ENCODE peak calls at places on chromosomes 1 and 21, in four cellular contexts. J is WTC11, Y is SK-N-SH, Z is HepG2. C is an unnamed sample.

GRCh38 chr21:16587141-16587570 is 857.4 kb downstream of the USP25 start:
- DNase-seq in J (no peak), Y (peak; percentile 48), Z (peak; percentile 38), C (no peak)

GRCh38 chr1:85344256-85344694 is 67.8 kb upstream of the BCL10 start:
- DNase-seq in J (peak; percentile 71), Y (peak; percentile 42), Z (peak; percentile 44), C (no peak)

GRCh38 chr1:155081472-155082300 is 3.0 kb downstream of the EFNA3 start:
- DNase-seq in J (peak; percentile 41), Y (no peak), Z (no peak), C (no peak)

GRCh38 chr1:22841754-22842370 is 130.8 kb downstream of the LACTBL1 start:
- DNase-seq in J (no peak), Y (no peak), Z (no peak), C (no peak)

GRCh38 chr1:1250828-1251284 is 4.3 kb upstream of the C1QTNF12 start:
- DNase-seq in J (no peak), Y (no peak), Z (no peak), C (no peak)

GRCh38 chr1:199338760-199339159 is 688.8 kb upstream of the NR5A2 start:
- DNase-seq in J (no peak), Y (no peak), Z (no peak), C (no peak)

GRCh38 chr1:78760858-78761257 is 111.2 kb downstream of the IFI44 start:
- DNase-seq in J (no peak), Y (no peak), Z (no peak), C (no peak)

GRCh38 chr1:214623430-214623829 is 20.4 kb downstream of the CENPF start:
- DNase-seq in J (no peak), Y (no peak), Z (no peak), C (no peak)

GRCh38 chr1:39642796-39643195 is 3.4 kb upstream of the HEYL start:
- DNase-seq in J (no peak), Y (no peak), Z (no peak), C (no peak)

GRCh38 chr1:96060621-96061020 is 661.0 kb upstream of the PTBP2 start:
- DNase-seq in J (peak; percentile 56), Y (no peak), Z (no peak), C (no peak)

GRCh38 chr1:168005544-168005943 is 68.7 kb upstream of the MPC2 start:
- DNase-seq in J (no peak), Y (no peak), Z (no peak), C (no peak)

GRCh38 chr1:28792644-28793121 is 19.3 kb upstream of the OPRD1 start:
- DNase-seq in J (no peak), Y (no peak), Z (no peak), C (peak; percentile 50)

GRCh38 chr21:42553435-42553834 is 39.8 kb downstream of the SLC37A1 start:
- DNase-seq in J (no peak), Y (no peak), Z (no peak), C (no peak)

GRCh38 chr1:27100797-27101491 is 54.0 kb downstream of the SLC9A1 start:
- DNase-seq in J (no peak), Y (no peak), Z (no peak), C (no peak)

GRCh38 chr1:187696092-187696491 is 867.3 kb downstream of the PLA2G4A start:
- DNase-seq in J (no peak), Y (no peak), Z (no peak), C (no peak)

GRCh38 chr1:222769968-222770620 is 33.1 kb downstream of the FAM177B start:
- DNase-seq in J (no peak), Y (no peak), Z (no peak), C (no peak)

GRCh38 chr1:6234502-6235295 is 1.1 kb downstream of the ICMT start:
- DNase-seq in J (no peak), Y (no peak), Z (no peak), C (no peak)

GRCh38 chr1:39088658-39089057 is 62.5 kb downstream of the NDUFS5 start:
- DNase-seq in J (no peak), Y (no peak), Z (no peak), C (no peak)

GRCh38 chr1:112251766-112252506 is 144.1 kb upstream of the CTTNBP2NL start:
- DNase-seq in J (no peak), Y (no peak), Z (no peak), C (no peak)

GRCh38 chr1:150661156-150661555 is 31.7 kb upstream of the ENSA start:
- DNase-seq in J (no peak), Y (no peak), Z (no peak), C (no peak)

GRCh38 chr1:174976436-174977107 is 23.2 kb upstream of the CACYBP start:
- DNase-seq in J (no peak), Y (no peak), Z (no peak), C (peak; percentile 51)

GRCh38 chr1:78630600-78630999 is 10.4 kb downstream of the IFI44L start:
- DNase-seq in J (no peak), Y (no peak), Z (no peak), C (no peak)

GRCh38 chr1:3306583-3307285 is 147.7 kb upstream of the ARHGEF16 start:
- DNase-seq in J (no peak), Y (no peak), Z (no peak), C (no peak)

GRCh38 chr1:172976222-172977041 is 74.3 kb downstream of the TNFSF18 start:
- DNase-seq in J (no peak), Y (no peak), Z (peak; percentile 87), C (no peak)

GRCh38 chr21:41895643-41896493 is 16.7 kb upstream of the PRDM15 start:
- DNase-seq in J (peak; percentile 38), Y (no peak), Z (no peak), C (peak; percentile 67)

GRCh38 chr1:84164567-84165021 is 20.5 kb downstream of the PRKACB start:
- DNase-seq in J (no peak), Y (peak; percentile 8), Z (no peak), C (no peak)

GRCh38 chr1:160208179-160209040 is 3.2 kb downstream of the PEA15 start:
- DNase-seq in J (no peak), Y (no peak), Z (no peak), C (peak; percentile 29)

GRCh38 chr1:44212355-44213221 is 683 bp upstream of the DMAP1 start:
- DNase-seq in J (no peak), Y (no peak), Z (no peak), C (no peak)

GRCh38 chr1:237542525-237543418 is 347.9 kb downstream of the ZP4 start:
- DNase-seq in J (no peak), Y (no peak), Z (no peak), C (no peak)

GRCh38 chr1:164675342-164675904 is 116.4 kb downstream of the PBX1 start:
- DNase-seq in J (no peak), Y (no peak), Z (no peak), C (no peak)

GRCh38 chr1:114456586-114456985 is 54.4 kb downstream of the TRIM33 start:
- DNase-seq in J (no peak), Y (no peak), Z (no peak), C (no peak)

GRCh38 chr1:18217398-18218043 is 109.9 kb downstream of the IGSF21 start:
- DNase-seq in J (peak; percentile 65), Y (peak; percentile 46), Z (peak; percentile 33), C (peak; percentile 57)

GRCh38 chr1:53391982-53392381 is 64.1 kb upstream of the LRP8 start:
- DNase-seq in J (no peak), Y (no peak), Z (no peak), C (no peak)

GRCh38 chr1:78375996-78376395 is 114.8 kb upstream of the PTGFR start:
- DNase-seq in J (no peak), Y (no peak), Z (no peak), C (no peak)

DNA sequence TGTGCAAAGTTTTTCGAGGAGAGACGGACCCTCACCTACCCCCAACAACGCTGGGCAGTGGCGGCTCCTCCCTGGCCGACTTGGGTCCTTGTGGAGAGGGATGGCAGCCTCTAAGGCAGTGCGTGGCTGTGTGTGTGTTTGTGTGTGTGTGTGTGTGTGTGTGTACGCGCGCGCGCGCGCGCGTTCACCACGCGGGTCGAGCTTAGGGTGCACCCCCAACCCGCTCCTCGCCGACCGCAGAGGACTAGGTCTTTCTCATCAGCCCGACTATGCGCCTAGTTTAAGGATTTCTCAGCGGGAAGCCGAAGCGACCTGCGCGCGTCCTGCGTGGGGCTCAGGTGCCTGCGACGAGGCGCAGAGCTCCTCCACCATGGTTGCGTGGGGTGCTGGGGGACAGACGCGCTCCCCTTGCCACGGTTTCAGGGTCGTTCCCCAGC is 940 bp downstream of the SOX13 start:
- DNase-seq in J (no peak), Y (no peak), Z (no peak), C (no peak)
- TF ChIP-seq FOXJ3 in J (no peak), Y (no peak), Z (no peak), C (no peak)

GRCh38 chr1:91138959-91139358 is 117.1 kb upstream of the ZNF644 start:
- DNase-seq in J (no peak), Y (no peak), Z (no peak), C (no peak)
- TF ChIP-seq FOXJ3 in J (no peak), Y (no peak), Z (no peak), C (no peak)

GRCh38 chr1:62280960-62281465 is 38.2 kb downstream of the KANK4 start:
- DNase-seq in J (no peak), Y (no peak), Z (no peak), C (no peak)

GRCh38 chr1:62282909-62283308 is 36.3 kb downstream of the KANK4 start:
- DNase-seq in J (no peak), Y (no peak), Z (no peak), C (no peak)

GRCh38 chr1:62281922-62282555 is 37.2 kb downstream of the KANK4 start:
- DNase-seq in J (no peak), Y (no peak), Z (no peak), C (no peak)

GRCh38 chr1:62283361-62283760 is 35.9 kb downstream of the KANK4 start:
- DNase-seq in J (no peak), Y (no peak), Z (no peak), C (no peak)

DNA sequence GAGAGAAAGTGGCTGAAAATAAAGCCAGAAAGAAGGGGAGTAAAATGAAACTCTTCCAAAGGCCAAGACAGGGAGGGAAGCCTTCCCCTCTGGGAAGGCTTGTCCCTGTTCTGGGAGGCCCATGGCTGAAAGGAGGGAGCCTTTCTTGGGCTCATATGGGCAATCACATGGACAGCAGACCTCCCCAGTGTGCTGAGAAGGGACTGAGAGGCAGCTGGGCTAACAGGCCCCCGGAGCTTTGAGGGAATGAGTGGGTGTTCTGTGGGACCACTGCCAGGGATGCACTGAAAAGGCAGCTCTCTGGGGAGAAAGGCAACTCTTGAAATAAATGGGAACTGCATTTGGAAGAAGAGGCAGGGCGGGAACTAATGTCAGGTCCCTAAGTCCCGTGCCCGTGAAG is 39.1 kb downstream of the KANK4 start:
- DNase-seq in J (no peak), Y (no peak), Z (no peak), C (no peak)
- TF ChIP-seq FOXJ3 in J (no peak), Y (no peak), Z (no peak), C (no peak)

GRCh38 chr1:56065729-56066128 is 513.6 kb downstream of the PLPP3 start:
- DNase-seq in J (no peak), Y (no peak), Z (no peak), C (no peak)

GRCh38 chr1:56068210-56068609 is 511.2 kb downstream of the PLPP3 start:
- DNase-seq in J (no peak), Y (no peak), Z (no peak), C (no peak)

GRCh38 chr1:56071351-56071750 is 508.0 kb downstream of the PLPP3 start:
- DNase-seq in J (no peak), Y (no peak), Z (no peak), C (no peak)

GRCh38 chr1:56070601-56071000 is 508.8 kb downstream of the PLPP3 start:
- DNase-seq in J (no peak), Y (no peak), Z (no peak), C (no peak)

DNA sequence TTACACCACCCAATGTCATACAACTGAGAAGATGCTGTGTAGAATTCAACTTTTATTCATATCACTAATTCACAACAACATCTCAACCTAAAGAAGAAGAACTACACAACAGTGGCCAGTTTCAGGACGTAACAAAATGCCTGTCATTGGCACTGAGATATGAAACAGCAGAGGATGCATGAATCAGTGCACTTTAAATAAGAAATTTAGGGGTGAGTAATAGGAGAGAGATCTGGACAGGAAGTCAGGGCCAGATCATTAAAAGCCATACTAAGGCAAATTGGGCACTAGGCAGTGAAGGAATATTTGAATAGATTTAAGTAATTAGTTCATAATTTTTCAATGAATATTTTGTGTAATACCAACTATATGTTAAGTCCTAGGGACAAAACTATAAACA is 510.5 kb downstream of the PLPP3 start:
- DNase-seq in J (no peak), Y (no peak), Z (no peak), C (no peak)
- TF ChIP-seq FOXJ3 in J (no peak), Y (no peak), Z (no peak), C (no peak)